ENCODE peak calls at places on chromosomes 12 and 14, in ten cellular contexts. F is PC-3, Q is upper lobe of left lung, V is A673, W is endodermal cell, Y is body of pancreas, U is left ventricle myocardium inferior, G is right lobe of liver, S is lower lobe of right lung, E is heart left ventricle. D is an unnamed sample.

GRCh38 chr14:83757896-83758295 is 1772.0 kb upstream of the FLRT2 start:
- DNase-seq in V (no peak), Y (no peak), F (no peak), S (no peak), Q (no peak), U (no peak), E (no peak), W (no peak), G (no peak), D (no peak)

GRCh38 chr12:54009171-54010052 is 627 bp downstream of the HOXC8 start:
- DNase-seq in U (no peak), W (peak), Q (peak), S (no peak), E (no peak), Y (no peak), G (no peak), V (peak), F (peak), D (no peak)

GRCh38 chr12:56718636-56719035 is 6.5 kb downstream of the NACA start:
- DNase-seq in U (no peak), E (no peak), G (no peak), Q (no peak), S (no peak), F (no peak), W (peak), V (no peak), Y (no peak), D (no peak)

GRCh38 chr14:30655658-30656057 is 33.5 kb downstream of the SCFD1 start:
- DNase-seq in G (no peak), S (no peak), Q (no peak), W (no peak), V (no peak), E (no peak), U (no peak), Y (no peak), F (no peak), D (no peak)

GRCh38 chr14:54186821-54187365 is 209.9 kb upstream of the CDKN3 start:
- DNase-seq in G (no peak), Q (no peak), S (no peak), Y (no peak), E (no peak), U (no peak), W (no peak), F (no peak), V (no peak), D (no peak)

GRCh38 chr14:75141967-75142366 is 15.1 kb upstream of the NEK9 start:
- DNase-seq in W (no peak), Q (no peak), G (no peak), F (peak), V (peak), U (no peak), S (no peak), Y (no peak), E (no peak), D (no peak)

GRCh38 chr14:99586761-99587462 is 17.1 kb downstream of the CCDC85C start:
- DNase-seq in W (no peak), Y (no peak), S (no peak), F (no peak), G (no peak), V (no peak), Q (peak), U (no peak), E (no peak), D (no peak)

GRCh38 chr12:27573972-27574371 is 50.0 kb downstream of the PPFIBP1 start:
- DNase-seq in U (no peak), F (peak), E (no peak), V (peak), Y (no peak), G (no peak), Q (no peak), S (no peak), W (no peak), D (no peak)

GRCh38 chr14:70821916-70822705 is 12.8 kb upstream of the MAP3K9 start:
- DNase-seq in U (peak), E (peak), S (peak), W (peak), Q (peak), V (peak), F (peak), Y (peak), G (peak), D (no peak)

GRCh38 chr14:77593501-77593911 is 22.9 kb downstream of the SPTLC2 start:
- DNase-seq in U (no peak), F (peak), W (no peak), V (peak), Y (no peak), Q (no peak), G (no peak), E (no peak), S (no peak), D (no peak)

GRCh38 chr12:92719674-92720073 is 16.9 kb downstream of the PLEKHG7 start:
- DNase-seq in V (no peak), G (no peak), W (no peak), Y (no peak), U (no peak), S (no peak), F (peak), Q (no peak), E (no peak), D (no peak)

GRCh38 chr12:121505513-121505912 is 75.3 kb downstream of the KDM2B start:
- DNase-seq in Q (no peak), G (no peak), E (no peak), Y (no peak), U (no peak), W (no peak), F (no peak), V (no peak), S (no peak), D (no peak)

GRCh38 chr14:33307691-33308369 is 369.2 kb downstream of the NPAS3 start:
- DNase-seq in U (no peak), Q (no peak), Y (peak), G (no peak), E (peak), S (no peak), F (peak), V (peak), W (no peak), D (no peak)

GRCh38 chr14:61388173-61388975 is 67.0 kb downstream of the PRKCH start:
- DNase-seq in E (no peak), F (peak), U (no peak), W (no peak), G (no peak), V (peak), Y (no peak), Q (peak), S (no peak), D (no peak)

GRCh38 chr14:77124345-77125274 is 17.0 kb downstream of the ZDHHC22 start:
- DNase-seq in Q (peak), G (peak), Y (peak), F (peak), V (peak), U (peak), S (peak), W (peak), E (peak), D (no peak)

GRCh38 chr14:69664190-69664742 is 52.9 kb downstream of the SUSD6 start:
- DNase-seq in W (no peak), S (no peak), G (no peak), Y (no peak), F (no peak), U (no peak), E (no peak), V (no peak), Q (no peak), D (no peak)
- H3K27ac ChIP-seq in W (no peak), S (peak), G (no peak), Y (no peak), F (no peak), U (peak), E (peak), V (no peak), Q (peak), D (peak)

GRCh38 chr14:102394717-102395378 is 32.1 kb downstream of the TECPR2 start:
- DNase-seq in V (no peak), U (no peak), F (no peak), S (no peak), Y (no peak), E (no peak), W (no peak), Q (no peak), G (no peak), D (no peak)
- H3K4me3 ChIP-seq in V (no peak), U (no peak), F (no peak), S (no peak), Y (no peak), E (no peak), W (no peak), Q (no peak), G (no peak), D (no peak)

GRCh38 chr14:81868172-81868571 is 334.5 kb upstream of the SEL1L start:
- DNase-seq in G (no peak), Q (no peak), S (no peak), Y (no peak), V (no peak), E (no peak), W (peak), F (no peak), U (no peak), D (no peak)
- TF ChIP-seq CTCF in G (no peak), Q (no peak), S (no peak), Y (no peak), V (no peak), E (no peak), W (peak), F (no peak), U (no peak), D (no peak)

DNA sequence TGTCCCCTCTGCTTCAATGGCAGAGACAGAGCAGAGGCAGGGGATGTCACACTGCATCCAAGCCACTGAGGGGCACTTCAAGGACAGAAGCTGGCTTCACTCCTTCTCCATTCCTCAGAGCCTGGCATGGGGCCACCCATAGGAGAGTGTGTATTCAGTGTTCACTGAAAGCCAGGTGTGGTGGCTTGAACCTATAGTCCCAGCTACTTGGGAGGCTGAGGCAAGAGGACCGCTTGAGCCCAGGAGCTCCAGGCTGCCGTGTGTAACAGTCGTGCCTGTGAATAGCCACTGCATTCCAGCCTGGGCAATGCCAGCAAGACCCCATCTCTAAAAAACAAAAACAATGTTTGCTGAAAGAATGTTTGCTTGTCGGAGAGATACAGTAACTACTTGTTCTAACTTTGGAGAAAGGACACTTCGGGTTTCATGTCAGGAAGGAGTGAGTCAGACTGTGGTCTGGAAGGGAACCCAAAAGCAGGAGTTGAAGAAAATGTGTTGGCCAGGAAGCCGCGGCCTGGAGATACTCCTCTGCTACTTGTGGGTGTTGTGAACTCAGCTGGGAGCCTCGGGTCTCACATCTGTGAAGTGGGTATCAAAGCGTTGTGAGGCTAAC is 43.4 kb downstream of the ELK3 start:
- DNase-seq in Q (no peak), W (peak), E (no peak), F (peak), V (no peak), Y (no peak), U (peak), G (no peak), S (no peak), D (no peak)
- H3K27ac ChIP-seq in Q (peak), W (no peak), E (peak), F (peak), V (no peak), Y (peak), U (peak), G (no peak), S (peak), D (peak)

DNA sequence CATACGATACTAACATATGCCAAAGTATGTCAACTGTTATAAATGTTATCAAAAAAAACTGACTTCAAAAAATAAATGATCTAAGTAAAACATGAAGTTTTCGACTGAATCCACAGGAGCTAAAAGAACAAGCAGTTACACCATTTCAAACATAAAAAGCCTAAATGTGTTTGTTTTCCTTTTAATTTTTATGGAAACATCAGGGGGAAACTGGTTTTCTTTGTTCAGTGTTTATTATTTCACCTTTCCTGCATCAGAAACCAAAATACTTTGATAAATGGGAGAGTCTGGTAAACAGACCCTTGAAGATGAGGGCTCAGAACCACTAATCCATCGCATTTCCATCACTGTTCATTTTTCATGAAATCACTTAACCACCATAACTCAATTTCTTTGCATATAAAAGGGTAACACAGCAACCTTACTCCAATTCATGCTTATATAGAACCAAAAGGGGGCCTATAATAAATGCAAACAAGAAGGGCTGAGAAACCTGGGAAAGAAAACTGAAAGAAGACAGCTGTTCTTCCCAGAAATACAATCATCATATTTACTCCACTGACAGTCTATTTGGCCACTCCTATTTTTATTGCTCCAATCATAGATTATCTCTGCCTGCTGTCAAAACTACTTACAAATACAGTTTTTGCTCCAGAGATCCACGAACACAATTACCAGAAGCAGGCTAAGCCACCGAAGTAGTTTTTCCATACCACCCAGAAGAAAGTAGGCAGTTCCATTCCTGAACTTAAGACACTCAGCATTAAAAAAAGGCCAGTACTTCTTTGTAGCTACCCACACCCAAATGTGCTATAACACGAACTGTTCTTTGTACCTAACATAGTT is 16.9 kb downstream of the FGD6 start:
- DNase-seq in E (no peak), S (no peak), Q (no peak), G (no peak), W (no peak), V (no peak), Y (no peak), U (no peak), F (no peak), D (no peak)
- H3K4me3 ChIP-seq in E (no peak), S (no peak), Q (no peak), G (no peak), W (no peak), V (peak), Y (no peak), U (peak), F (peak), D (peak)

GRCh38 chr12:2187195-2187963 is 134.6 kb downstream of the CACNA1C start:
- DNase-seq in U (no peak), Y (no peak), E (no peak), S (no peak), F (no peak), G (no peak), W (no peak), Q (no peak), V (no peak), D (no peak)

GRCh38 chr12:2185751-2186341 is 133.1 kb downstream of the CACNA1C start:
- DNase-seq in S (no peak), G (no peak), U (no peak), Y (no peak), E (no peak), V (no peak), F (no peak), W (no peak), Q (peak), D (no peak)

GRCh38 chr12:2179953-2180736 is 127.4 kb downstream of the CACNA1C start:
- DNase-seq in S (no peak), G (no peak), V (peak), Q (no peak), F (peak), E (peak), Y (peak), W (no peak), U (peak), D (no peak)

GRCh38 chr12:2180737-2181082 is 127.9 kb downstream of the CACNA1C start:
- DNase-seq in F (no peak), S (no peak), U (peak), V (no peak), Q (no peak), E (no peak), G (no peak), Y (no peak), W (no peak), D (no peak)

GRCh38 chr12:2183556-2184541 is 131.1 kb downstream of the CACNA1C start:
- DNase-seq in Q (no peak), G (no peak), U (no peak), Y (no peak), W (peak), V (peak), S (no peak), F (no peak), E (no peak), D (no peak)
- TF ChIP-seq CTCF in Q (no peak), G (no peak), U (peak), Y (no peak), W (peak), V (peak), S (no peak), F (no peak), E (no peak), D (no peak)